ENCODE peak calls at places on chromosomes 2 and 18, in seven cellular contexts. M is aorta; B is right cardiac atrium; C is prostate gland; J is body of pancreas; F is CD8-positive, alpha-beta memory T cell; O is left ventricle myocardium inferior. S is an unnamed sample.
A peak's percentile ranks its signal among the peaks of the same experiment; 100 is the strongest.

GRCh38 chr18:58045265-58046086 is 1.4 kb downstream of the NEDD4L start:
- DNase-seq in M (no peak), B (peak; percentile 73), C (peak; percentile 88), J (peak; percentile 88), F (peak; percentile 11), O (no peak), S (peak; percentile 90)

GRCh38 chr2:172305066-172305465 is 122.3 kb upstream of the ITGA6 start:
- DNase-seq in M (no peak), B (no peak), C (no peak), J (no peak), F (no peak), O (no peak), S (no peak)

GRCh38 chr2:18752667-18753422 is 163.5 kb upstream of the NT5C1B start:
- DNase-seq in M (no peak), B (no peak), C (no peak), J (no peak), F (no peak), O (no peak), S (no peak)

GRCh38 chr2:238060542-238061309 is at the start of gene SCLY:
- DNase-seq in M (peak; percentile 98), B (peak; percentile 99), C (peak; percentile 96), J (peak; percentile 97), F (peak; percentile 98), O (peak; percentile 98), S (peak; percentile 98)

GRCh38 chr2:18062892-18063291 is 184.4 kb downstream of the KCNS3 start:
- DNase-seq in M (no peak), B (peak; percentile 65), C (no peak), J (no peak), F (no peak), O (peak; percentile 23), S (no peak)

GRCh38 chr2:27033253-27033852 is 588 bp downstream of the TMEM214 start:
- DNase-seq in M (no peak), B (no peak), C (no peak), J (no peak), F (no peak), O (no peak), S (no peak)

GRCh38 chr2:85933753-85934594 is 45.2 kb upstream of the ST3GAL5 start:
- DNase-seq in M (no peak), B (no peak), C (no peak), J (no peak), F (no peak), O (no peak), S (no peak)

GRCh38 chr18:13909541-13909940 is 5.8 kb downstream of the MC2R start:
- DNase-seq in M (no peak), B (no peak), C (no peak), J (no peak), F (no peak), O (no peak), S (no peak)

GRCh38 chr2:239348563-239349447 is 52.0 kb downstream of the HDAC4 start:
- DNase-seq in M (no peak), B (no peak), C (peak; percentile 86), J (no peak), F (no peak), O (no peak), S (no peak)

GRCh38 chr18:47249602-47250001 is 1.9 kb downstream of the SKOR2 start:
- DNase-seq in M (no peak), B (no peak), C (no peak), J (no peak), F (no peak), O (no peak), S (no peak)

GRCh38 chr2:201191132-201191875 is 8.4 kb downstream of the CASP10 start:
- DNase-seq in M (no peak), B (no peak), C (no peak), J (no peak), F (no peak), O (no peak), S (no peak)

GRCh38 chr2:241753493-241753892 is 19.1 kb downstream of the D2HGDH start:
- DNase-seq in M (no peak), B (peak; percentile 37), C (no peak), J (no peak), F (no peak), O (no peak), S (no peak)
- H3K27ac ChIP-seq in M (no peak overlapping the region), B (no peak overlapping the region), C (no peak overlapping the region), J (no peak overlapping the region), F (no peak overlapping the region), O (no peak overlapping the region), S (no peak overlapping the region)

DNA sequence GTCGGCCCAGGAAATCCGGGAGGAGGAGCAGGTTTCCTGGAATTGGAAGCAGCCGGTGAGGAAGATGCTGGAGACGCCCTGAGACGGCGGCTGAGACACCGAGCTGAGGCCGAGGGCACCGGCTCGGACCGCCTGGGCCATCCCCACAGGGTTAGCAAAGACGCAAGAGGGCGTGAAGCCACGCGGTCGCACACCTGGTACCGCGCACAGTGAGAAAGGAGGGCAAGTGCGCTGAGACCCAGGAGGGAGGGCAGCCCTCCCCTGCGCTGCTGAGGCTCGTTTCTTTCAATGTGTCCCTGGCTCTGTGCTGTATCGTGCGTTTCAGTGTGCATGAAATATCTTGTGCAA is 54.5 kb upstream of the SALL3 start:
- DNase-seq in M (no peak), B (no peak), C (no peak), J (no peak), F (no peak), O (no peak), S (no peak)
- H3K9me3 ChIP-seq in M (no peaks in the 10 kb centered on the region), B (no peaks in the 10 kb centered on the region), C (no peaks in the 10 kb centered on the region), J (no peaks in the 10 kb centered on the region), F (no peaks in the 10 kb centered on the region), O (peaks cover 12% of the 10 kb centered on the region), S (no peaks in the 10 kb centered on the region)

DNA sequence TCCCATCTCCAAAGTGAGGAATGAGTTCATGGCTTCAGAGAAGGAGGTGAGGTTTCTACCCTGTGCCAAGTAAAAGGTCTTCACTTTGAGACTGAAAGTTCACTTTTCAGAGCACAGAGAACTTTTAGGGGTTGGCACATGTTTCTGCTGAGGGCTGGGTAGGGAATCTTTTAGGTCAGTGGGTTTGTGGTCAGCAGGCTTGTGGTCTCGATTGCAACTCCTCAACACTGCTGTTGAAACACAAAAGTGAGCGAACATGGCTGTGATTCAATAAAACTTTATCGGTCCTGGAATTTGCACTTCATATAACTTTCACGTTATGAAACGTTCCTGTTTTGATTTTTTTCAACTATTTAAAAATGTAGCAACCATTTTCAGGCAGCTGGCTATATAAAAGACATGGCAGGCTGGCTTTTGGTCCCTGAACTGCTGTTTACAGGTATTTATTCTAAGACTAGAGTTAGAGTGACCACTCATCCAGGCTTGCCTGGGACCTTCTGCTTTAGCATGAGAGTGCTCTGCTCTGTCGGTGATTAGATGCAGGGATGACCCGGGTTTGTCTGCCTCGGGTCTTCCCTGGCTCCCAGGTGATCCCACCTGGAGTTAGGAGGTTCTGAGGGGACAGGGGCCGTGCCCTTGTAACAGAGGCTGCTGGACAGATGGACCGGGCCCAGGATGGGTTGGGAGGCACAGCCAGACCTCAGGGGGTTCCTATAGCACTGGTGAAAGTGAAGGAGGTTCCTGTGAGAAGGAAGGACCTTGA is 62.7 kb upstream of the TAF1B start:
- DNase-seq in M (peak; percentile 33), B (no peak), C (no peak), J (no peak), F (peak; percentile 23), O (no peak), S (no peak)
- H3K27ac ChIP-seq in M (no peak overlapping the region), B (no peak overlapping the region), C (no peak overlapping the region), J (no peak overlapping the region), F (no peak overlapping the region), O (no peak overlapping the region), S (no peak overlapping the region)

GRCh38 chr2:89844221-89844943 is 1152.9 kb downstream of the RPIA start:
- DNase-seq in M (no peak), B (no peak), C (no peak), J (no peak), F (no peak), O (no peak), S (no peak)
- H3K9me3 ChIP-seq in M (peaks cover 3% of the 10 kb centered on the region), B (peaks cover 2% of the 10 kb centered on the region), C (no peaks in the 10 kb centered on the region), J (peaks cover 3% of the 10 kb centered on the region), F (no peaks in the 10 kb centered on the region), O (peaks cover 10% of the 10 kb centered on the region), S (no peaks in the 10 kb centered on the region)

GRCh38 chr2:169734172-169734847 is 678 bp downstream of the KLHL23 start:
- DNase-seq in M (no peak), B (peak; percentile 67), C (no peak), J (peak; percentile 17), F (no peak), O (no peak), S (peak; percentile 82)

GRCh38 chr2:169732075-169732474 is 1.6 kb upstream of the KLHL23 start:
- DNase-seq in M (no peak), B (no peak), C (no peak), J (no peak), F (no peak), O (no peak), S (no peak)

GRCh38 chr2:169736902-169737301 is 3.3 kb downstream of the KLHL23 start:
- DNase-seq in M (no peak), B (no peak), C (no peak), J (no peak), F (no peak), O (no peak), S (no peak)

GRCh38 chr2:169735623-169736022 is 2.0 kb downstream of the KLHL23 start:
- DNase-seq in M (no peak), B (no peak), C (no peak), J (no peak), F (no peak), O (no peak), S (no peak)

GRCh38 chr2:169732583-169733358 is 861 bp upstream of the KLHL23 start:
- DNase-seq in M (no peak), B (no peak), C (no peak), J (no peak), F (no peak), O (no peak), S (no peak)
- H3K27ac ChIP-seq in M (no peak overlapping the region), B (peak overlapping the region; percentile 46), C (peak overlapping the region; percentile 53), J (no peak overlapping the region), F (no peak overlapping the region), O (peak overlapping the region; percentile 75), S (peak overlapping the region; percentile 1)

GRCh38 chr18:78623142-78623541 is 356.5 kb upstream of the SALL3 start:
- DNase-seq in M (no peak), B (no peak), C (no peak), J (no peak), F (no peak), O (no peak), S (no peak)

GRCh38 chr18:78619854-78620253 is 359.8 kb upstream of the SALL3 start:
- DNase-seq in M (no peak), B (no peak), C (no peak), J (no peak), F (no peak), O (no peak), S (no peak)

GRCh38 chr18:78622251-78622953 is 357.2 kb upstream of the SALL3 start:
- DNase-seq in M (no peak), B (no peak), C (no peak), J (no peak), F (no peak), O (no peak), S (no peak)

GRCh38 chr18:78620326-78620725 is 359.3 kb upstream of the SALL3 start:
- DNase-seq in M (no peak), B (no peak), C (no peak), J (no peak), F (no peak), O (no peak), S (no peak)

GRCh38 chr18:78621141-78621540 is 358.5 kb upstream of the SALL3 start:
- DNase-seq in M (no peak), B (no peak), C (no peak), J (no peak), F (no peak), O (no peak), S (no peak)
- H3K9me3 ChIP-seq in M (peaks cover 2% of the 10 kb centered on the region), B (no peaks in the 10 kb centered on the region), C (no peaks in the 10 kb centered on the region), J (no peaks in the 10 kb centered on the region), F (no peaks in the 10 kb centered on the region), O (peaks cover 18% of the 10 kb centered on the region), S (peaks cover 12% of the 10 kb centered on the region)

GRCh38 chr2:69131983-69132675 is 119.2 kb downstream of the ANTXR1 start:
- DNase-seq in M (no peak), B (no peak), C (no peak), J (no peak), F (no peak), O (no peak), S (no peak)
- H3K27ac ChIP-seq in M (no peak overlapping the region), B (no peak overlapping the region), C (no peak overlapping the region), J (no peak overlapping the region), F (no peak overlapping the region), O (no peak overlapping the region), S (no peak overlapping the region)

S was measured in left lung.